ENCODE peak calls at places on chromosomes 4 and X, in eight cellular contexts. I is fibroblast of mammary gland, M is BJ, K is WTC11, P is H9, G is cardiac muscle cell, U is tibial artery, B is NB4. A is an unnamed sample.

GRCh38 chr4:155911905-155912304 is 8.4 kb downstream of the TDO2 start:
- DNase-seq in U (no peak), K (no peak), P (no peak), I (no peak), M (no peak), B (no peak), G (peak), A (no peak)

GRCh38 chr4:68466751-68467150 is 19.5 kb downstream of the TMPRSS11E start:
- DNase-seq in U (no peak), P (no peak), K (no peak), G (no peak), B (no peak), I (peak), M (no peak), A (no peak)

GRCh38 chr4:79695848-79696247 is 287.8 kb upstream of the GK2 start:
- DNase-seq in B (no peak), K (peak), G (no peak), U (no peak), M (no peak), I (no peak), P (no peak), A (no peak)

GRCh38 chrX:1006156-1006730 is 206.2 kb downstream of the CRLF2 start:
- DNase-seq in U (peak), G (no peak), P (no peak), M (no peak), K (no peak), I (no peak), B (no peak), A (no peak)

GRCh38 chr4:155445306-155445705 is 68.5 kb upstream of the MAP9 start:
- DNase-seq in G (no peak), I (no peak), K (no peak), U (no peak), M (no peak), B (no peak), P (no peak), A (no peak)

GRCh38 chr4:15707363-15707715 is 4.5 kb downstream of the BST1 start:
- DNase-seq in G (no peak), B (no peak), K (no peak), U (no peak), M (no peak), I (no peak), P (no peak), A (no peak)

GRCh38 chr4:26088433-26088928 is 174.5 kb downstream of the SMIM20 start:
- DNase-seq in B (peak), U (no peak), P (no peak), I (peak), G (no peak), K (no peak), M (peak), A (peak)

GRCh38 chr4:108646706-108647105 is 3.7 kb upstream of the OSTC start:
- DNase-seq in B (no peak), I (no peak), M (no peak), G (no peak), P (no peak), K (no peak), U (no peak), A (no peak)

GRCh38 chrX:9388450-9388849 is 76.4 kb upstream of the TBL1X start:
- DNase-seq in U (no peak), B (no peak), I (no peak), K (no peak), M (no peak), P (no peak), G (no peak), A (no peak)

GRCh38 chr4:52949336-52949735 is 87.2 kb downstream of the RASL11B start:
- DNase-seq in K (no peak), M (no peak), G (no peak), U (no peak), P (no peak), I (no peak), B (no peak), A (no peak)

GRCh38 chr4:23058113-23058512 is 365.4 kb downstream of the GBA3 start:
- DNase-seq in B (no peak), I (no peak), P (no peak), U (no peak), G (no peak), M (no peak), K (no peak), A (no peak)

GRCh38 chr4:94455081-94455480 is 3.3 kb downstream of the PDLIM5 start:
- DNase-seq in U (peak), B (no peak), M (no peak), I (peak), G (no peak), P (no peak), K (no peak), A (peak)

GRCh38 chrX:79270401-79270800 is 96.7 kb downstream of the ITM2A start:
- DNase-seq in P (peak), I (peak), U (peak), M (no peak), G (peak), B (peak), K (peak), A (no peak)

GRCh38 chr4:3290889-3291321 is 1.9 kb upstream of the RGS12 start:
- DNase-seq in U (peak), B (no peak), I (no peak), M (no peak), K (no peak), P (no peak), G (no peak), A (no peak)

GRCh38 chr4:16029329-16029728 is 54.5 kb downstream of the PROM1 start:
- DNase-seq in M (no peak), G (peak), K (no peak), B (no peak), U (no peak), I (peak), P (no peak), A (no peak)

GRCh38 chrX:629230-630006 is 1.2 kb upstream of the SHOX start:
- DNase-seq in U (no peak), P (no peak), M (no peak), G (no peak), I (no peak), B (no peak), K (no peak), A (no peak)

GRCh38 chr4:60682901-60683300 is 517.2 kb upstream of the ADGRL3 start:
- DNase-seq in I (peak), P (no peak), B (no peak), G (no peak), U (no peak), M (peak), K (no peak), A (peak)

GRCh38 chr4:97912151-97912550 is 231.1 kb downstream of the STPG2 start:
- DNase-seq in B (no peak), P (no peak), K (no peak), I (no peak), U (no peak), G (no peak), M (no peak), A (no peak)

GRCh38 chr4:20331642-20332041 is 79.9 kb downstream of the SLIT2 start:
- DNase-seq in K (no peak), B (no peak), I (peak), U (no peak), P (no peak), G (no peak), M (no peak), A (no peak)

GRCh38 chr4:142563682-142564291 is 282.3 kb downstream of the INPP4B start:
- DNase-seq in K (no peak), P (no peak), G (no peak), B (no peak), M (no peak), I (peak), U (no peak), A (no peak)

DNA sequence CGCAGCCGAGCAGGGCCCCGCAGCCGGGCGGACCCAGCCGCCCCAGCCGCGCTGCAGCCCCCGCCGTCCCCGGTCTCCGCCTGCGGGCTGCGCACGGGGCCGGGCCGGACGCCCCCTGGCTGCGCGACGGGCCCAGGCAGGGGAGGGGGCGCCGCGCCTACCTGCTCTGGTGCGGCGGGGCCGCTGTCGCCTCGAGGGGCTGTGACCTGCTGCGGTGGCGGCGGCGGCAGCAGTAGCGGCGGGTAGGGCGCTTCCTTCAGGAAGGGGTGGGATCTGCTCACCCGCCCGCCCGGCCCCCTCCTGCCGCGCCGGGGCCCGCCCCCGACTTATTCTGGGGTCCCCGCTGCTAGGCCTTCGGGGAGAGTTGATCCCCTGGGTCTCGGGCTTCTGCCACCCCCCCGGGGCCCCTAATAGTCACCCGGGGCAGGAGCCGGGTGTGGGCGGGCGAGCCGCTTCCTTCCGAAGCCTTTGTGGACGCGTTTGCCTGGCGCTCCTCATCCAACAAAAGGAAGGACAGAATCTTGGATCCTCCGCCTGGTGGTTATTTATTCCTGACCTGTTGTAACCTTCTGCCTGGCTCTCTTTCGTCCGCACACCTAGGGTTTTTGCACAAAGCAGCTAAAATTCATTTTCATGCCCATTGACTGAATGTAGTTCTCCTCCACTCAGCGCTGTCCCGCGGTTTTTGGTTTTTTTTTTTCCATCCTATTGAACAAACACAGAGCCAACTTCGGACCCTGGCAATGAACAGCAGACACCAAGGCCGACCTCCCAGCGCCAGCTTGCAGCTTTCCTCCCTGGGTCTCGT is at the start of gene TMEM150C:
- DNase-seq in P (peak), B (peak), U (no peak), K (peak), M (no peak), I (peak), G (peak), A (no peak)
- TF ChIP-seq CTCF in P (peak), B (no peak), U (no peak), K (no peak), M (peak), I (no peak), G (no peak), A (no peak)

DNA sequence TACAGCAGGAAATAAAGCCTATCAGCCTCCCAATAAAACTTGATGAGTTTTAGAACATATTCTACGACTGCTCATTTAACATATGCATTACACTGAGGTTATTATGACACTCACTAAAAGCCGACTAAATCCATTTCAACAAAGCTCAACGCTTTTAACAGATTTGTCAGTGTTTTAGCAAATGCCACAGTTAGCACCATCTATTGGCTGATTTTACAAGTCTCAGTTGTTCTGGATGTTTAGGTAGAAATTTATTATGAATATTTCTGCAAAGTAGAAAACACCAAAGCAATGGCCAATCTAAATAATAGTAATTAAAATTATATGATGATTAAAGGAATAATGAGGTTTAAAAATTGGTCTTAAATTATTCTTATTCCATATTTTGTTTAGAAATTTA is 993.2 kb upstream of the PCDH7 start:
- DNase-seq in B (no peak), M (no peak), K (no peak), I (no peak), U (no peak), P (no peak), G (no peak), A (no peak)
- TF ChIP-seq CTCF in B (no peak), M (no peak), K (no peak), I (no peak), U (no peak), P (no peak), G (no peak), A (peak)

GRCh38 chrX:13147147-13147546 is 102.7 kb upstream of the FAM9C start:
- DNase-seq in M (no peak), P (no peak), B (no peak), G (no peak), K (no peak), U (no peak), I (no peak), A (no peak)
- TF ChIP-seq CTCF in M (no peak), P (no peak), B (no peak), G (no peak), K (no peak), U (no peak), I (no peak), A (no peak)

GRCh38 chrX:15465896-15466651 is 27.1 kb downstream of the PIR start:
- DNase-seq in K (peak), G (peak), M (no peak), P (peak), U (no peak), B (peak), I (peak), A (no peak)
- TF ChIP-seq CTCF in K (no peak), G (peak), M (peak), P (peak), U (no peak), B (peak), I (no peak), A (peak)

GRCh38 chr4:154018659-154019058 is 229.8 kb upstream of the SFRP2 start:
- DNase-seq in I (no peak), K (peak), B (peak), P (peak), G (peak), U (no peak), M (no peak), A (no peak)
- TF ChIP-seq CTCF in I (peak), K (no peak), B (no peak), P (peak), G (no peak), U (no peak), M (no peak), A (no peak)

GRCh38 chrX:153735274-153735673 is 10.6 kb downstream of the ABCD1 start:
- DNase-seq in B (peak), P (no peak), M (no peak), G (no peak), I (no peak), K (no peak), U (no peak), A (no peak)
- TF ChIP-seq CTCF in B (no peak), P (peak), M (no peak), G (no peak), I (no peak), K (no peak), U (no peak), A (peak)

GRCh38 chr4:7852568-7853185 is 87.0 kb downstream of the AFAP1 start:
- DNase-seq in I (no peak), B (no peak), K (no peak), P (no peak), G (no peak), M (no peak), U (no peak), A (no peak)
- TF ChIP-seq CTCF in I (no peak), B (no peak), K (no peak), P (no peak), G (no peak), M (no peak), U (no peak), A (no peak)

DNA sequence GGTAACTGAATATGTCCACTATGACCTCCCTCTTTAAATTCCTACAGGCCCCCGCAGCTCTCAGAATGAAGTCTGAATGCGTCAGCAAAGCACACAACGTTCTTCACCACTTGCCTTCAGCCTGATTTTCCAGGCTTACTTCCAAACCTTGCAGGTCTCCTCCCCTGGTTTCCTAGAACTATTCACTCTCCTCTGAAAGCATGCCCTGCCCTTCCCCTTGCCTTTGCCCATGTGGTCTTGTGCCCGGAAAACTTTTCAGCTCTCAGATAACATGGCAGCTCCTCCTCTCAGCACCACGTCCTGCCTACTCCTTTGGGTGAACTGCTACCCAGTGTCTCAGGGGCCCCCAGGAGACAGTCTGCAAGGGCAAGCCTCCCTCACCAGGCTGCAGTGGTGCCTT is 268.5 kb upstream of the LDB2 start:
- DNase-seq in I (peak), K (no peak), G (no peak), M (no peak), P (no peak), B (peak), U (peak), A (peak)
- TF ChIP-seq CTCF in I (no peak), K (no peak), G (no peak), M (no peak), P (no peak), B (no peak), U (no peak), A (no peak)

GRCh38 chrX:149903889-149904748 is 23.1 kb downstream of the MAGEA8 start:
- DNase-seq in M (no peak), P (no peak), U (no peak), B (no peak), G (no peak), K (no peak), I (peak), A (no peak)
- TF ChIP-seq CTCF in M (peak), P (peak), U (no peak), B (no peak), G (peak), K (no peak), I (peak), A (peak)

DNA sequence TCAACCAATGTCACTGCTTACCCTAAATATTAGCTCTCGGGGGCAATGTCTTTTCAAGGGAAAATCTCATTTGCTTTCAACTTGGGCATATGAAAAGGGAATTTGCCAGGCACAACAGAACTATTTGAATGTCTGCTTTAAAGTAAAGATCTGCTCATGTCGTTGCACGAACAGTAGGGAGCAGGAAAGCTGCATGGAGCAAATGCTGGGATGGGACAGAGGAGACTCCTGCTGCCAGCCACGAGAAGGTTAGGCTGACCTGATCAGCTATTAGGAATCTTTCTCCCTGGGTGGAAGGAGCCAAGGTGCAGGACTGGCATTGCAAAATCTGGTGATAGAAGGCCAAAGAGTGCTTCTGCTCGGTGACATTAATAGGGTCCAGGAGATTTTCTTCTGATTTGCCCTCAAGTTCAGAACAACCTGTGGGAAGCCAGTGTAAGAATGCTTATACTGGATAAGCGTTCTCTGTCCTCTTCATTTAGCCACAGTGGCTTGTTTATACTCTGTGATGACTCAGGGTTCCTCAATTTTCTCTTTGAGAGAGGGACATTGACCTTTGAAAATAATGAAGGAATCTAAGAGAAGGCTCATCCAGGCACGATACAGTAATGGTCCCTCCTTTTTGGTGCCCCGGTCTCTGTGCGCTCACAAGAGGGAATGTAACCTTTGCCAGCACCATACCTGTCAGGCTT is 22.9 kb downstream of the FHL1 start:
- DNase-seq in U (no peak), G (no peak), P (no peak), B (no peak), K (no peak), M (no peak), I (peak), A (peak)
- TF ChIP-seq CTCF in U (peak), G (peak), P (no peak), B (no peak), K (no peak), M (peak), I (peak), A (peak)